ENCODE peak calls at places on chromosome 4, in ten cellular contexts. B, Y, S, R, Q, P, L, A, V and Z are unnamed samples.
A peak's percentile ranks its signal among the peaks of the same experiment; 100 is the strongest.

GRCh38 chr4:154294951-154295350 is 196.6 kb downstream of the DCHS2 start:
- DNase-seq in B (no peak), Y (no peak), S (no peak), R (no peak), Q (no peak), P (no peak), L (no peak), A (no peak), V (no peak), Z (no peak)

GRCh38 chr4:7295917-7296660 is 103.8 kb downstream of the SORCS2 start:
- DNase-seq in B (peak; percentile 26), Y (no peak), S (peak; percentile 41), R (no peak), Q (peak; percentile 68), P (peak; percentile 71), L (peak; percentile 29), A (peak; percentile 31), V (peak; percentile 52), Z (peak; percentile 59)

GRCh38 chr4:170667814-170668213 is 578.1 kb upstream of the AADAT start:
- DNase-seq in B (no peak), Y (no peak), S (no peak), R (no peak), Q (no peak), P (no peak), L (no peak), A (no peak), V (no peak), Z (no peak)

GRCh38 chr4:186072516-186072915 is 3.6 kb downstream of the TLR3 start:
- DNase-seq in B (no peak), Y (no peak), S (no peak), R (no peak), Q (no peak), P (no peak), L (no peak), A (no peak), V (no peak), Z (no peak)

GRCh38 chr4:71472946-71473345 is 134.1 kb downstream of the SLC4A4 start:
- DNase-seq in B (peak; percentile 71), Y (no peak), S (no peak), R (no peak), Q (no peak), P (no peak), L (peak; percentile 66), A (peak; percentile 91), V (no peak), Z (no peak)

GRCh38 chr4:139835006-139835405 is 169.4 kb downstream of the MGST2 start:
- DNase-seq in B (no peak), Y (no peak), S (peak; percentile 20), R (no peak), Q (no peak), P (no peak), L (peak; percentile 12), A (no peak), V (no peak), Z (no peak)

GRCh38 chr4:37383579-37384229 is 139.2 kb downstream of the NWD2 start:
- DNase-seq in B (peak; percentile 73), Y (no peak), S (no peak), R (no peak), Q (no peak), P (peak; percentile 69), L (peak; percentile 48), A (peak; percentile 6), V (no peak), Z (no peak)

GRCh38 chr4:6779667-6780565 is 2.6 kb upstream of the KIAA0232 start:
- DNase-seq in B (no peak), Y (no peak), S (no peak), R (no peak), Q (no peak), P (peak; percentile 77), L (peak; percentile 50), A (peak; percentile 31), V (peak; percentile 69), Z (no peak)

GRCh38 chr4:88481557-88481956 is 24.6 kb downstream of the HERC5 start:
- DNase-seq in B (no peak), Y (no peak), S (no peak), R (no peak), Q (no peak), P (no peak), L (no peak), A (no peak), V (no peak), Z (no peak)

GRCh38 chr4:117085185-117085701 is at the start of gene TRAM1L1:
- DNase-seq in B (peak; percentile 55), Y (no peak), S (peak; percentile 78), R (no peak), Q (peak; percentile 73), P (peak; percentile 94), L (peak; percentile 54), A (peak; percentile 76), V (peak; percentile 45), Z (peak; percentile 92)

GRCh38 chr4:83259586-83259985 is 25.0 kb downstream of the COQ2 start:
- DNase-seq in B (no peak), Y (no peak), S (no peak), R (no peak), Q (no peak), P (no peak), L (no peak), A (no peak), V (no peak), Z (no peak)

DNA sequence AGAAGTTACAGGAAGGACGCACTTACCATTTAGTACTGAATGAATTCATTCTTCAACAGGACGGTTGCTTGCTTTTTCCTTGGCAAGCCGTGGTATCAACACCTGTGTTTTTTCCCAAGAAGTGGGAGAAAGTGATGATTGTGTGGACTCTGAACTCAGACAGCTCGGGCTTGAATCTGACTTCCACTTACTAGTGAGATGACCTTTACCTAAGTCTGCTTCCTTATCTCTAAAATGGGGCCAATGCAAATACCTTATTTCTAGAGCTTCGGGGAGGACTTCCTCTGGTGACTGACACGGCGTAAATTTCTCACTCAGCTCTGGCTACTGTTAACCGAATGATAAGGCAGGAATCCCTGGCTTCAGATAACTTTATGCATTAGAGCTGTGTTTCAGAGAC is 146.8 kb upstream of the RBPJ start:
- DNase-seq in B (no peak), Y (no peak), S (no peak), R (no peak), Q (no peak), P (no peak), L (peak; percentile 24), A (no peak), V (no peak), Z (no peak)
- H3K4me3 ChIP-seq in B (no peak overlapping the region), Y (no peak overlapping the region), S (no peak overlapping the region), R (no peak overlapping the region), Q (no peak overlapping the region), P (peak overlapping the region; percentile 18), L (no peak overlapping the region), A (no peak overlapping the region), V (no peak overlapping the region), Z (no peak overlapping the region)

GRCh38 chr4:106201373-106201772 is 114.6 kb downstream of the TBCK start:
- DNase-seq in B (peak; percentile 33), Y (no peak), S (no peak), R (no peak), Q (no peak), P (no peak), L (peak; percentile 36), A (peak; percentile 6), V (no peak), Z (no peak)
- TF ChIP-seq CTCF in B (peak; percentile 71), Y (peak; percentile 59), S (peak; percentile 39), R (peak; percentile 36), Q (peak; percentile 38), P (peak; percentile 54), L (peak; percentile 74), A (peak; percentile 66), V (peak; percentile 32), Z (peak; percentile 68)

DNA sequence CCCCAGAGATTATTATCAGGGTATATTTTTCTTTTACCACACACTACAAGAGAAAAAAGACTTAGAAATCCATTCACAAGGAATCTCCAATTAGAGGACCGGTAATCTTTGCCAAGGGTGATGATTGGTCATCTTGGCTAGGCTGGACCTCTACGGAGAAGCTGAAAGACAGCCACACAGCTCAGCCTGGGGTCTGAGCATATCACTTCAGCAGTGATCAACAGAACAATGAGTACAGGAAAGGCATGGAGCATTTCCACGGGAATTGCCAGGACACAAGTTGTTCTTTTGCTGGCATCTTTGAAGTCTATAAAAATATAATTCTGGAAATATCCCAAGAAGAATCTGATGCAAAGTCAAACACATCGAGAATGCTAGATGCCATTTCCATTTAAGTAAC is 191.5 kb downstream of the TENM3 start:
- DNase-seq in B (no peak), Y (no peak), S (no peak), R (no peak), Q (no peak), P (no peak), L (no peak), A (no peak), V (no peak), Z (no peak)
- H3K4me3 ChIP-seq in B (no peak overlapping the region), Y (no peak overlapping the region), S (no peak overlapping the region), R (no peak overlapping the region), Q (no peak overlapping the region), P (no peak overlapping the region), L (no peak overlapping the region), A (no peak overlapping the region), V (no peak overlapping the region), Z (no peak overlapping the region)

GRCh38 chr4:3464911-3465697 is 2.0 kb downstream of the DOK7 start:
- DNase-seq in B (no peak), Y (no peak), S (no peak), R (no peak), Q (peak; percentile 62), P (no peak), L (no peak), A (no peak), V (no peak), Z (no peak)

GRCh38 chr4:3464349-3464905 is 1.3 kb downstream of the DOK7 start:
- DNase-seq in B (no peak), Y (no peak), S (no peak), R (no peak), Q (peak; percentile 50), P (no peak), L (no peak), A (no peak), V (no peak), Z (no peak)

GRCh38 chr4:3466691-3467600 is 3.8 kb downstream of the DOK7 start:
- DNase-seq in B (no peak), Y (no peak), S (peak; percentile 1), R (no peak), Q (peak; percentile 75), P (no peak), L (no peak), A (no peak), V (no peak), Z (no peak)

GRCh38 chr4:3467601-3468031 is 4.5 kb downstream of the DOK7 start:
- DNase-seq in B (no peak), Y (no peak), S (peak; percentile 1), R (no peak), Q (peak; percentile 51), P (no peak), L (no peak), A (no peak), V (no peak), Z (no peak)

GRCh38 chr4:3465698-3466671 is 2.9 kb downstream of the DOK7 start:
- DNase-seq in B (no peak), Y (no peak), S (peak; percentile 0), R (no peak), Q (peak; percentile 76), P (peak; percentile 86), L (no peak), A (no peak), V (no peak), Z (no peak)
- TF ChIP-seq CTCF in B (no peak), Y (no peak), S (no peak), R (no peak), Q (peak; percentile 40), P (peak; percentile 78), L (peak; percentile 9), A (peak; percentile 23), V (no peak), Z (no peak)

GRCh38 chr4:169098054-169098896 is 88.2 kb upstream of the CBR4 start:
- DNase-seq in B (no peak), Y (no peak), S (peak; percentile 16), R (no peak), Q (no peak), P (peak; percentile 8), L (peak; percentile 35), A (peak; percentile 69), V (no peak), Z (no peak)
- H3K4me3 ChIP-seq in B (no peak overlapping the region), Y (no peak overlapping the region), S (no peak overlapping the region), R (no peak overlapping the region), Q (no peak overlapping the region), P (no peak overlapping the region), L (no peak overlapping the region), A (no peak overlapping the region), V (no peak overlapping the region), Z (no peak overlapping the region)